ENCODE peak calls at places on chromosomes 7 and 10, in six cellular contexts. C, V, Y, B, A and M are unnamed samples.

GRCh38 chr10:93068411-93069244 is 5.1 kb upstream of the CYP26A1 start:
- DNase-seq in C (no peak), V (peak; percentile 57), Y (peak; percentile 54), B (no peak), A (no peak), M (no peak)

GRCh38 chr10:120656121-120656520 is 195.0 kb upstream of the WDR11 start:
- DNase-seq in C (no peak), V (no peak), Y (no peak), B (no peak), A (no peak), M (no peak)

GRCh38 chr7:108143658-108144420 is 13.7 kb upstream of the LAMB4 start:
- DNase-seq in C (no peak), V (no peak), Y (no peak), B (no peak), A (no peak), M (no peak)

GRCh38 chr7:151115836-151116418 is 29.7 kb downstream of the AGAP3 start:
- DNase-seq in C (peak; percentile 61), V (no peak), Y (no peak), B (no peak), A (no peak), M (no peak)

GRCh38 chr10:13503745-13504463 is 24.9 kb downstream of the BEND7 start:
- DNase-seq in C (no peak), V (no peak), Y (peak; percentile 91), B (no peak), A (no peak), M (no peak)

GRCh38 chr10:132328130-132328529 is 3.9 kb upstream of the LRRC27 start:
- DNase-seq in C (no peak), V (no peak), Y (no peak), B (no peak), A (no peak), M (no peak)

GRCh38 chr10:118035358-118036031 is 11.2 kb downstream of the RAB11FIP2 start:
- DNase-seq in C (no peak), V (no peak), Y (no peak), B (no peak), A (no peak), M (no peak)

GRCh38 chr7:70695804-70696104 is 436.2 kb upstream of the GALNT17 start:
- DNase-seq in C (peak; percentile 52), V (no peak), Y (no peak), B (no peak), A (no peak), M (no peak)

GRCh38 chr10:71634531-71635164 is 84.9 kb downstream of the C10orf105 start:
- DNase-seq in C (no peak), V (no peak), Y (no peak), B (no peak), A (no peak), M (no peak)

GRCh38 chr10:104035817-104036384 is 49.8 kb downstream of the COL17A1 start:
- DNase-seq in C (no peak), V (no peak), Y (no peak), B (no peak), A (no peak), M (no peak)

GRCh38 chr7:55019329-55019690 is 493 bp downstream of the EGFR start:
- DNase-seq in C (peak; percentile 43), V (no peak), Y (no peak), B (no peak), A (no peak), M (peak; percentile 31)

GRCh38 chr10:9209105-9209798 is 1154.8 kb downstream of the GATA3 start:
- DNase-seq in C (peak; percentile 80), V (peak; percentile 70), Y (peak; percentile 60), B (peak; percentile 46), A (peak; percentile 58), M (peak; percentile 70)

GRCh38 chr7:131302453-131302852 is 25.2 kb upstream of the MKLN1 start:
- DNase-seq in C (no peak), V (no peak), Y (no peak), B (no peak), A (no peak), M (no peak)

GRCh38 chr10:33327750-33328149 is 6.7 kb downstream of the NRP1 start:
- DNase-seq in C (peak; percentile 94), V (no peak), Y (peak; percentile 47), B (no peak), A (no peak), M (no peak)

GRCh38 chr7:1454471-1455065 is 4.7 kb downstream of the MICALL2 start:
- DNase-seq in C (no peak), V (no peak), Y (no peak), B (no peak), A (no peak), M (no peak)

GRCh38 chr10:66782776-66783175 is 143.1 kb upstream of the LRRTM3 start:
- DNase-seq in C (no peak), V (no peak), Y (peak; percentile 25), B (no peak), A (no peak), M (no peak)

GRCh38 chr10:111119637-111120036 is 42.8 kb downstream of the ADRA2A start:
- DNase-seq in C (no peak), V (peak; percentile 7), Y (no peak), B (no peak), A (no peak), M (no peak)

GRCh38 chr10:110642980-110643655 is 1.0 kb upstream of the RBM20 start:
- DNase-seq in C (peak; percentile 78), V (peak; percentile 74), Y (no peak), B (no peak), A (no peak), M (peak; percentile 61)

GRCh38 chr7:93426297-93426696 is 148.2 kb downstream of the CALCR start:
- DNase-seq in C (no peak), V (no peak), Y (no peak), B (no peak), A (no peak), M (no peak)

GRCh38 chr10:20624642-20625041 is 272.5 kb downstream of the NEBL start:
- DNase-seq in C (no peak), V (no peak), Y (no peak), B (no peak), A (no peak), M (no peak)

GRCh38 chr10:129031233-129032150 is 435.5 kb upstream of the MGMT start:
- DNase-seq in C (peak; percentile 74), V (peak; percentile 82), Y (peak; percentile 12), B (peak; percentile 39), A (no peak), M (peak; percentile 54)

GRCh38 chr7:27175626-27176342 is 1.7 kb upstream of the HOXA10 start:
- DNase-seq in C (no peak), V (peak; percentile 55), Y (no peak), B (no peak), A (no peak), M (no peak)

GRCh38 chr7:27172823-27173411 is 1.2 kb downstream of the HOXA10 start:
- DNase-seq in C (peak; percentile 71), V (peak; percentile 48), Y (no peak), B (no peak), A (no peak), M (no peak)

GRCh38 chr7:27175005-27175625 is 995 bp upstream of the HOXA10 start:
- DNase-seq in C (peak; percentile 52), V (peak; percentile 36), Y (no peak), B (no peak), A (no peak), M (no peak)

GRCh38 chr7:27173412-27174076 is 576 bp downstream of the HOXA10 start:
- DNase-seq in C (no peak), V (peak; percentile 46), Y (no peak), B (no peak), A (no peak), M (no peak)

GRCh38 chr7:27174077-27175004 is at the start of gene HOXA10:
- DNase-seq in C (no peak), V (peak; percentile 52), Y (no peak), B (no peak), A (no peak), M (no peak)
- H3K23ac ChIP-seq in C (no peak within 1 kb of the TSS), V (no peak within 1 kb of the TSS), Y (no peak within 1 kb of the TSS), B (no peak within 1 kb of the TSS), A (no peak within 1 kb of the TSS), M (peak within 1 kb of the TSS; percentile 80)

DNA sequence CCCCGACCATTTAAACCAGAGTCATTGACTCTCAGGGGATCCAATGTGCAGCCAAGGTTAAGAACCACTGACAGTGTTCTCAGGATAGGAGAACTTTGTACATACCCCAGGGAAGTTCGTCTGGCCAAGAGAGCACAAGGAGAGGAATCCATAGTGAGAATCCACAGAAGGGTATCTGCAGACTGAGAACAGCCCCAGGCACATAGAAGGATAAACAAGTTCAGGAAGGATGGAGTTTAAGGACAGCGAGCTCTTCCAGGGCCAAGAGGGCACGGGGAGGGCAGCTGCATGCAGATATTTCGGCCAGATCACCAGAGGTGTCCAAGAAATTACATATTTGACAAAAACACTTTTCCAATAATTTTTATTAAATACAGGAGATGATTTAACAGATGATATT is 16.4 kb downstream of the BLNK start:
- DNase-seq in C (no peak), V (no peak), Y (no peak), B (no peak), A (no peak), M (no peak)
- H3K23ac ChIP-seq in C (no peak overlapping the region), V (no peak overlapping the region), Y (no peak overlapping the region), B (no peak overlapping the region), A (no peak overlapping the region), M (no peak overlapping the region)

GRCh38 chr10:102408728-102409603 is 9.6 kb downstream of the PSD start:
- DNase-seq in C (peak; percentile 25), V (no peak), Y (peak; percentile 44), B (no peak), A (no peak), M (no peak)

GRCh38 chr10:102408081-102408727 is 10.4 kb downstream of the PSD start:
- DNase-seq in C (no peak), V (no peak), Y (no peak), B (no peak), A (no peak), M (no peak)

GRCh38 chr10:102411341-102412255 is 7.0 kb downstream of the PSD start:
- DNase-seq in C (no peak), V (no peak), Y (no peak), B (no peak), A (no peak), M (no peak)

GRCh38 chr10:102410427-102411073 is 8.0 kb downstream of the PSD start:
- DNase-seq in C (no peak), V (peak; percentile 64), Y (no peak), B (no peak), A (no peak), M (no peak)

GRCh38 chr10:102409604-102410426 is 8.8 kb downstream of the PSD start:
- DNase-seq in C (no peak), V (peak; percentile 38), Y (no peak), B (no peak), A (no peak), M (no peak)
- H3K23ac ChIP-seq in C (peak overlapping the region; percentile 11), V (no peak overlapping the region), Y (peak overlapping the region; percentile 71), B (no peak overlapping the region), A (no peak overlapping the region), M (peak overlapping the region; percentile 20)

DNA sequence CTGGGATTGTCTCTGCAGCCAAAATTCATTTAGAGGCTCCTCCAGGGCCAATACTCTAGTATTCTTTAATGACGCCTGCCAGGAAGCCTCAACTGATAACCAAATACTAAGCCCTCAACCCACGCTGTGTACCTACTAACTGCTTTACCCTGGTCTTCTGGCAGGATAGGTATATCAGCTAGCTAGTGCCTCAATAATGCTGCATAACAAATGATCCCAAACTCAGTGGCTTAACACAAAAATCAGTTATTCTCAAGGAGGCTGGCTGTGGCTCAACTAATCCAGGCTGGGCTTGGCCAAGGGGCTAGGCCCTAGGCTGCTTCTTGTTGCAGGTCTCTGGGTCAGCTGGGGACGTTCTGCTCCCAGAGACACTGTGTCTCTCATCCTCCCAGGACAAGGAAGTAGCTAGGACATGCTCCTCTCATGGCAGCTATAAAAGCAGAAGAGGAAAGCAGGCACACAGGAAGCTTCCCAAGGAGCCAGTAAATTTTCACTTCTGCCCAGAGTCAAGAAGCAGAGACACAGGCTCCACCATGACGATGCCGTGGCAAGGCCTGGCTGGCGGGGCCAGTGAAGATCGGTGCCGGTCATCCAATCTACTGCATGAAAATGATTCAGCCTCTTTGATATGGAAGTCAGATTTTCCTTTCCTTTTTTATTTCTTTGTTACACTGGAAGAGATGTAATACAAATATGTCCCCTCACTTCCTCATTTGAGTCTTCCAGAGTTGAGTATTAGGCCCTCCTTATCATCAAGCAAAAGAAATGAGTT is 28.6 kb upstream of the COL13A1 start:
- DNase-seq in C (no peak), V (no peak), Y (no peak), B (no peak), A (no peak), M (no peak)
- H3K23ac ChIP-seq in C (no peak overlapping the region), V (no peak overlapping the region), Y (no peak overlapping the region), B (no peak overlapping the region), A (no peak overlapping the region), M (no peak overlapping the region)